ENCODE peak calls at places on chromosomes 2 and 18, in five cellular contexts. A is CD8-positive, alpha-beta T cell; I is fibroblast of lung; E is left ventricle myocardium superior; P is cardiac muscle cell. F is an unnamed sample.

GRCh38 chr2:122070241-122070731 is 314.8 kb downstream of the TSN start:
- DNase-seq in A (no peak), I (no peak), E (no peak), P (peak), F (no peak)

GRCh38 chr2:36871068-36871707 is 95.1 kb downstream of the STRN start:
- DNase-seq in A (no peak), I (no peak), E (no peak), P (no peak), F (no peak)

GRCh38 chr18:845152-845819 is 33.2 kb upstream of the YES1 start:
- DNase-seq in A (no peak), I (peak), E (no peak), P (peak), F (no peak)

GRCh38 chr2:118056165-118056534 is 32.1 kb upstream of the INSIG2 start:
- DNase-seq in A (no peak), I (no peak), E (no peak), P (no peak), F (no peak)

GRCh38 chr2:176280156-176280555 is 10.9 kb downstream of the MTX2 start:
- DNase-seq in A (no peak), I (no peak), E (no peak), P (no peak), F (no peak)

GRCh38 chr18:45998244-45998643 is 31.1 kb upstream of the EPG5 start:
- DNase-seq in A (no peak), I (no peak), E (no peak), P (no peak), F (peak)

GRCh38 chr2:162327134-162327769 is 8.8 kb upstream of the IFIH1 start:
- DNase-seq in A (no peak), I (no peak), E (no peak), P (no peak), F (no peak)

GRCh38 chr2:239307921-239308620 is 92.7 kb downstream of the HDAC4 start:
- DNase-seq in A (no peak), I (no peak), E (peak), P (no peak), F (no peak)

GRCh38 chr18:31244737-31245432 is 73.1 kb upstream of the DSG1 start:
- DNase-seq in A (no peak), I (no peak), E (no peak), P (no peak), F (no peak)